ENCODE peak calls at places on chromosomes 3 and 15, in seven cellular contexts. H, W, M, E, R, N and Z are unnamed samples.

GRCh38 chr15:60370804-60371700 is 26.7 kb downstream of the ANXA2 start:
- DNase-seq in H (peak), W (no peak), R (peak), M (peak), N (peak), E (peak), Z (peak)

GRCh38 chr3:172244011-172244410 is 204.2 kb downstream of the GHSR start:
- DNase-seq in H (no peak), M (no peak), E (peak), R (peak), W (no peak), N (no peak), Z (no peak)

GRCh38 chr3:152293607-152294006 is 24.9 kb downstream of the MBNL1 start:
- DNase-seq in N (no peak), W (no peak), H (no peak), R (no peak), E (no peak), M (no peak), Z (no peak)

GRCh38 chr3:105367063-105367405 is 325 bp downstream of the ALCAM start:
- DNase-seq in W (peak), H (no peak), E (no peak), M (no peak), N (no peak), R (peak), Z (no peak)

GRCh38 chr3:59818033-59818936 is 768.5 kb upstream of the CFAP20DC start:
- DNase-seq in H (peak), R (peak), E (peak), W (no peak), N (peak), M (peak), Z (peak)

GRCh38 chr15:69757186-69757585 is 304.6 kb downstream of the RPLP1 start:
- DNase-seq in E (peak), W (no peak), R (peak), M (no peak), H (no peak), N (no peak), Z (no peak)

GRCh38 chr15:98980899-98981228 is 26.7 kb downstream of the PGPEP1L start:
- DNase-seq in E (no peak), W (no peak), H (no peak), N (no peak), R (no peak), M (no peak), Z (no peak)

GRCh38 chr3:126636436-126636835 is 18.5 kb downstream of the TXNRD3 start:
- DNase-seq in E (no peak), H (no peak), N (no peak), M (no peak), W (no peak), R (no peak), Z (no peak)

GRCh38 chr3:107985496-107985895 is 105.3 kb downstream of the CD47 start:
- DNase-seq in E (no peak), H (no peak), R (peak), W (no peak), M (no peak), N (no peak), Z (no peak)

GRCh38 chr3:172622156-172622555 is 88.7 kb downstream of the NCEH1 start:
- DNase-seq in M (no peak), W (no peak), N (no peak), E (no peak), H (no peak), R (no peak), Z (no peak)

GRCh38 chr15:68524753-68525584 is 53.8 kb upstream of the CORO2B start:
- DNase-seq in E (peak), H (no peak), M (no peak), N (no peak), W (no peak), R (no peak), Z (peak)

GRCh38 chr3:55014081-55014480 is 86.2 kb upstream of the LRTM1 start:
- DNase-seq in N (no peak), W (no peak), E (no peak), H (no peak), R (no peak), M (no peak), Z (no peak)

GRCh38 chr3:55012091-55012490 is 84.2 kb upstream of the LRTM1 start:
- DNase-seq in E (no peak), R (no peak), W (no peak), M (no peak), N (no peak), H (no peak), Z (no peak)

GRCh38 chr3:55017876-55018275 is 90.0 kb upstream of the LRTM1 start:
- DNase-seq in R (no peak), N (no peak), E (no peak), W (no peak), M (no peak), H (no peak), Z (no peak)

GRCh38 chr3:55009372-55009771 is 81.5 kb upstream of the LRTM1 start:
- DNase-seq in H (no peak), M (no peak), W (no peak), R (no peak), E (no peak), N (no peak), Z (no peak)

DNA sequence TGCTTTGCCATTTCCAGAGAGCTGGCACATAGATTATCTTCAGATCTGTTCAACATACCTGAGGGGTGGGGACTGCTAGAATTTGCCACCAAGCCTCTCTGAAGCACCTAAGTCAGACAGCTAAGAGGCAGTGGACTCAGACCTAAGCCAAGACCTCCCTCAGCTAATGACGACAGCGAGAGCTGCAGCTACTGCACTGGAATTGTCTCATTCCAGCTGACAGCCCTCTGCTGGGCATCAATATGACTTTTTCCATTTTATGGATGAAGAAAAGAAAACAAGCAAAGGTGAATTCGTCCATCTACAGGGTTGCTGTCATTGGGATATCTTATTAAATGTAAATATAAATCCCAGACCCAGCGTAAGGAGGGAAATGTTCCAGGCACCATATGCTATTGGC is 85.3 kb upstream of the LRTM1 start:
- DNase-seq in W (no peak), N (no peak), M (no peak), R (no peak), E (peak), H (no peak), Z (no peak)
- TF ChIP-seq CTCF in W (peak), N (no peak), M (peak), R (no peak), E (no peak), H (peak), Z (peak)

DNA sequence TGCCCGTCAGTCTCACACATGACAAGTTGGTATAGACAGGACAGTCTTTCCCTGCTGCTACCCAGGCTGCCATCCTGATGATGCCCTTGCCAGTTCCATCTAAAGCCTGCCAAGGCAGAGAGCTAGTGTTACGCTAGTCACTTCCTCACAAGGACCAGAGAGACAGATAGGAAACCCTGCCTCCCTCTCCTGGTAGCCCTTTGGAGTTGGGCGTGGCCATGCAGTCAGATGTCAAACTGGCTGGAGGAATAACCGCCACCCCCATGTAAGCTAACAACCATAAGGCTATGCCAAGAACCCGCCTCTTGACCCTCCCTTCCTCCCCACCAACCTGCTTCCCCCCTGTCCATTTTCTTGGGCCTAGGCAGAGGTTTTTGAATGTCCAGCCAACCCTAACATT is 2.8 kb downstream of the TMEM115 start:
- DNase-seq in N (peak), H (no peak), E (no peak), R (peak), M (peak), W (no peak), Z (no peak)
- H3K4me3 ChIP-seq in N (peak), H (peak), E (peak), R (peak), M (peak), W (no peak), Z (peak)

DNA sequence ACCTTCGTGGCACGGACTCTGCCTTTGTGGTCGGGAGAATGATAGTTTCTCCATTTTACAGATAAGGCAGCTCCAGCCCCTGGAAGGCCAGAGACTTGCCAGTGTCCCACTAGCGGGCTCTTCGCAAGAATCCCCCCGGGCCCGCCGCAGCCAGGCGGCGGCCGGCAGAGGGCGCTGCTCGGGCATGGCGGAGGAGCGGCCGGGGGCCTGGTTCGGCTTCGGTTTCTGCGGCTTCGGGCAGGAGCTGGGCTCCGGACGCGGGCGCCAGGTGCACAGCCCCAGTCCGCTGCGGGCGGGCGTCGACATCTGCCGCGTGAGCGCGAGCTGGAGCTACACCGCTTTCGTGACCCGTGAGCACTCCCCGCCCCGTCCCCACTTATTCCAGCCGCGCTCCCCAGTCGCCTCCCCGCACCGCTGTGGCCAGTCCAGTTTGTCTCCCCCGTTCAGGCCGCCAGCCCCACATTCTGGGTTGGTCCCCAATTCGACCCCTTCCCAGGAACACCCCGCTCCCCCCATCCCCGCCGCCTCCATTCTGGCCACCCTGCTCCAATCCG is 1.9 kb downstream of the RCCD1 start:
- DNase-seq in R (peak), M (peak), H (peak), N (peak), W (peak), E (peak), Z (no peak)
- TF ChIP-seq CTCF in R (peak), M (peak), H (peak), N (peak), W (peak), E (peak), Z (peak)

DNA sequence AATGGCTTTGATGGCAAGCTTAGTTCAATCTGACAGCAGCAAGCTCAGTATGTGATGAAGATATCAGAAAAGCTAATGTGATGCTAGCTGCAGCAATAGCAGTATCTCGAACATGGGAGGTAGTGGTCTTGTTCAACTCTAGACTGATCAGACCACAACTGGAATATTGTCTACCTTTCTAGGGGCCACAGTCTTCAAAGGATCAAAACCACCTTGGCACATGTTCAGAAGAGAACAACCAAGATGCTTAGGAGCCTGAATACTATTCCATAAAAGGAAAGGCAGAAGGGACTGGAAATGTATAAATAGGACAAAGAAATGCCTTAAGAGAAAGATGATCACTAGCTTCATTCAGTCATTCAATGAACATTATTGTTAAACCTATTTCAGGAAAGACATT is 2.3 kb downstream of the C3orf70 start:
- DNase-seq in N (no peak), W (no peak), E (no peak), H (no peak), M (no peak), R (no peak), Z (no peak)
- H3K4me3 ChIP-seq in N (peak), W (no peak), E (no peak), H (no peak), M (peak), R (no peak), Z (no peak)

GRCh38 chr3:27324695-27325094 is 44.5 kb downstream of the NEK10 start:
- DNase-seq in E (peak), N (no peak), W (no peak), R (no peak), H (no peak), M (no peak), Z (no peak)

GRCh38 chr3:27326949-27327582 is 42.1 kb downstream of the NEK10 start:
- DNase-seq in M (no peak), H (no peak), N (no peak), E (no peak), R (no peak), W (no peak), Z (no peak)

GRCh38 chr3:27323087-27323570 is 46.1 kb downstream of the NEK10 start:
- DNase-seq in W (no peak), R (no peak), N (no peak), E (no peak), M (no peak), H (no peak), Z (no peak)

GRCh38 chr3:27326211-27326948 is 42.8 kb downstream of the NEK10 start:
- DNase-seq in H (peak), R (peak), E (peak), N (peak), W (no peak), M (no peak), Z (peak)

GRCh38 chr3:27325419-27325818 is 43.8 kb downstream of the NEK10 start:
- DNase-seq in W (no peak), H (no peak), N (no peak), E (no peak), M (no peak), R (no peak), Z (no peak)
- TF ChIP-seq CTCF in W (peak), H (peak), N (no peak), E (no peak), M (no peak), R (peak), Z (no peak)

DNA sequence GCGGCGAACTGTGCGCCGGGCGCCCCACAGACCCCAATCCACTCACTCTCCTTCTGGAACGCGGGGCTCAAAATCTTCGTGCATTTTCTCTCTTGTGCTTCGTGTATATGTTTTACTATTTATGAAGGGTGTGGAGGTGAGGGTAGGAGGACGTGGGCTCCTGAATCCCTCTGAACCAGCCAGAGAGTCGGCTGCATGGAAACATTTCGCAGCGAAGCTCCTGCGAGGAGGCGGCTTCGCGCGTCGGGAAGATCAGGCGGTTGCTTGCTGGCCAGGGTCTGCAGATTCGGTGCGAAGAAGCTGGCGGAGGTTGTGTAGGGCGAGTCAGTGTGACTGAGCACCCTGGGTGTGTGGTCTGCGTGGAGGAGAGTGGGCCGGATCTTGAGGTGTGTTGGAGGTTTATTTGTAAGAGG is 1.1 kb downstream of the CNTN4 start:
- DNase-seq in E (no peak), R (no peak), W (peak), H (no peak), N (no peak), M (no peak), Z (no peak)
- H3K4me3 ChIP-seq in E (no peak), R (no peak), W (peak), H (no peak), N (peak), M (peak), Z (no peak)

DNA sequence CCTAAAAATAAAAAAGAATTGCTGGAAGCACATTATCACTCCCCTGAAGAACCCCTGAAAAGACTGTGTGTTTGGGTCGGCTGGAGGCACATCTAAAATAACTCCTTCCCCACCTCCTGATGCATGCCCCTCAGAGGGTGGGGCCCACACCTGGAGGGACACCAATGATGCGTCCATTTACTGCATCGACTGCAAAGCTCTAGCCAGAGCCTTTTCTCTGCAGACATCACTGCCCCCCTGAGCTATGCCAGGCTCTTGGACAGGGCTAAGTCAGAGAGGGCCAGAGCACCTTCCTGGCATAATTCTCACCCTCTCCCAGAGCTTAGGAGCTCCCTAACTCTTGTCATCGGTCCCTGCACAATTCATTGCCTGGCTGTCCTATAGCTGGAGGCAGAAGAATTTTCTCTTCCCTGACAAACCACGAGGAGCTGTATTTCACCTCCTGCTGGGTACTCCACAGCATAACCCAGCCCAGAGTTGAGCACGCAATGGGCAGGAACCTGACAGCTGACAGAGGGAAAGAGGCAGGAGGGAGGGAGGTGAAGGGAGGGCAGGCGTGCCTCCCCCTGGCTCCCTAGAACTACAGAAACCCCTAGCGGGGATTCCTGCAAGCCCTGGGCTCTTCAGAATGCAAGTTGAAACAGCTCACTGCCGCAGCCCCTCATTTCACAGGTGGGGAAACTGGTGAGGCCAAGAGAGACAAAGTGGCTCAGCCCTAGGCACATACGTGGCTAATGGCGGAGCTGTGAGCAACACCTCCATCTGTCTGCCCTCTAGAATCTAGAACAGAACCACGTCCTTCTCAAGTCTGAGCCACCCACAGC is 46.6 kb downstream of the XXYLT1 start:
- DNase-seq in M (no peak), H (no peak), E (no peak), W (no peak), R (no peak), N (no peak), Z (no peak)
- TF ChIP-seq CTCF in M (no peak), H (no peak), E (no peak), W (no peak), R (no peak), N (no peak), Z (no peak)

GRCh38 chr3:20043825-20044224 is 3.6 kb downstream of the KAT2B start:
- DNase-seq in N (no peak), E (no peak), R (no peak), M (no peak), W (no peak), H (no peak), Z (no peak)
- H3K4me3 ChIP-seq in N (peak), E (no peak), R (no peak), M (peak), W (no peak), H (no peak), Z (no peak)